ENCODE peak calls at places on chromosomes 1 and 21, in four cellular contexts. One of them, this sample, is unnamed.

GRCh38 chr21:39181205-39181818 is 1.9 kb downstream of the PSMG1 start:
- DNase-seq in breast epithelium: no peak
- DNase-seq in right lobe of liver: no peak
- DNase-seq in hepatocyte: no peak
- DNase-seq in this sample: no peak

GRCh38 chr1:154351363-154352068 is 26.2 kb downstream of the ATP8B2 start:
- DNase-seq in breast epithelium: no peak
- DNase-seq in right lobe of liver: no peak
- DNase-seq in hepatocyte: peak; percentile 65
- DNase-seq in this sample: no peak

GRCh38 chr1:198772626-198773025 is 133.8 kb downstream of the PTPRC start:
- DNase-seq in breast epithelium: no peak
- DNase-seq in right lobe of liver: no peak
- DNase-seq in hepatocyte: no peak
- DNase-seq in this sample: no peak

GRCh38 chr1:18461656-18462055 is 19.1 kb upstream of the KLHDC7A start:
- DNase-seq in breast epithelium: no peak
- DNase-seq in right lobe of liver: no peak
- DNase-seq in hepatocyte: no peak
- DNase-seq in this sample: no peak

GRCh38 chr1:235093685-235094592 is 34.7 kb downstream of the TOMM20 start:
- DNase-seq in breast epithelium: peak; percentile 71
- DNase-seq in right lobe of liver: peak; percentile 68
- DNase-seq in hepatocyte: peak; percentile 86
- DNase-seq in this sample: peak; percentile 69

GRCh38 chr21:45998276-45998701 is 16.7 kb downstream of the COL6A1 start:
- DNase-seq in breast epithelium: peak; percentile 45
- DNase-seq in right lobe of liver: peak; percentile 37
- DNase-seq in hepatocyte: no peak
- DNase-seq in this sample: no peak

GRCh38 chr1:218501073-218501612 is 156.0 kb downstream of the TGFB2 start:
- DNase-seq in breast epithelium: no peak
- DNase-seq in right lobe of liver: no peak
- DNase-seq in hepatocyte: no peak
- DNase-seq in this sample: no peak

GRCh38 chr1:94887603-94888171 is 39.2 kb downstream of the CNN3 start:
- DNase-seq in breast epithelium: no peak
- DNase-seq in right lobe of liver: no peak
- DNase-seq in hepatocyte: no peak
- DNase-seq in this sample: no peak

GRCh38 chr1:218829143-218829542 is 344.5 kb upstream of the LYPLAL1 start:
- DNase-seq in breast epithelium: no peak
- DNase-seq in right lobe of liver: no peak
- DNase-seq in hepatocyte: no peak
- DNase-seq in this sample: no peak

GRCh38 chr1:116330846-116331245 is 42.2 kb upstream of the ATP1A1 start:
- DNase-seq in breast epithelium: no peak
- DNase-seq in right lobe of liver: no peak
- DNase-seq in hepatocyte: no peak
- DNase-seq in this sample: no peak

GRCh38 chr1:101284021-101284420 is 47.2 kb downstream of the S1PR1 start:
- DNase-seq in breast epithelium: no peak
- DNase-seq in right lobe of liver: no peak
- DNase-seq in hepatocyte: no peak
- DNase-seq in this sample: no peak

GRCh38 chr1:163357378-163357777 is 35.6 kb downstream of the NUF2 start:
- DNase-seq in breast epithelium: no peak
- DNase-seq in right lobe of liver: no peak
- DNase-seq in hepatocyte: no peak
- DNase-seq in this sample: no peak

GRCh38 chr1:110176299-110176956 is 26.1 kb downstream of the SLC6A17 start:
- DNase-seq in breast epithelium: peak; percentile 64
- DNase-seq in right lobe of liver: peak; percentile 55
- DNase-seq in hepatocyte: peak; percentile 35
- DNase-seq in this sample: no peak

GRCh38 chr1:216757110-216757509 is 33.9 kb upstream of the ESRRG start:
- DNase-seq in breast epithelium: no peak
- DNase-seq in right lobe of liver: no peak
- DNase-seq in hepatocyte: no peak
- DNase-seq in this sample: no peak

GRCh38 chr21:44425895-44426662 is 29.2 kb upstream of the LRRC3 start:
- DNase-seq in breast epithelium: peak; percentile 37
- DNase-seq in right lobe of liver: peak; percentile 46
- DNase-seq in hepatocyte: no peak
- DNase-seq in this sample: no peak

GRCh38 chr1:12032141-12032710 is 12.9 kb downstream of the MIIP start:
- DNase-seq in breast epithelium: no peak
- DNase-seq in right lobe of liver: no peak
- DNase-seq in hepatocyte: no peak
- DNase-seq in this sample: peak; percentile 61

GRCh38 chr1:232594768-232595698 is 34.9 kb downstream of the SIPA1L2 start:
- DNase-seq in breast epithelium: no peak
- DNase-seq in right lobe of liver: no peak
- DNase-seq in hepatocyte: no peak
- DNase-seq in this sample: no peak

GRCh38 chr1:90731382-90732050 is 14.4 kb upstream of the BARHL2 start:
- DNase-seq in breast epithelium: no peak
- DNase-seq in right lobe of liver: no peak
- DNase-seq in hepatocyte: no peak
- DNase-seq in this sample: no peak

GRCh38 chr1:147201276-147201675 is 23.9 kb downstream of the FMO5 start:
- DNase-seq in breast epithelium: no peak
- DNase-seq in right lobe of liver: no peak
- DNase-seq in hepatocyte: no peak
- DNase-seq in this sample: no peak

GRCh38 chr1:96370752-96371151 is 350.8 kb upstream of the PTBP2 start:
- DNase-seq in breast epithelium: no peak
- DNase-seq in right lobe of liver: no peak
- DNase-seq in hepatocyte: peak; percentile 30
- DNase-seq in this sample: no peak

GRCh38 chr21:25639922-25640670 is 1.0 kb downstream of the JAM2 start:
- DNase-seq in breast epithelium: no peak
- DNase-seq in right lobe of liver: no peak
- DNase-seq in hepatocyte: peak; percentile 22
- DNase-seq in this sample: no peak

GRCh38 chr1:229217716-229218115 is 53.2 kb upstream of the RAB4A start:
- DNase-seq in breast epithelium: no peak
- DNase-seq in right lobe of liver: no peak
- DNase-seq in hepatocyte: no peak
- DNase-seq in this sample: no peak

GRCh38 chr21:35779690-35780570 is 280.4 kb downstream of the SETD4 start:
- DNase-seq in breast epithelium: no peak
- DNase-seq in right lobe of liver: no peak
- DNase-seq in hepatocyte: no peak
- DNase-seq in this sample: no peak

DNA sequence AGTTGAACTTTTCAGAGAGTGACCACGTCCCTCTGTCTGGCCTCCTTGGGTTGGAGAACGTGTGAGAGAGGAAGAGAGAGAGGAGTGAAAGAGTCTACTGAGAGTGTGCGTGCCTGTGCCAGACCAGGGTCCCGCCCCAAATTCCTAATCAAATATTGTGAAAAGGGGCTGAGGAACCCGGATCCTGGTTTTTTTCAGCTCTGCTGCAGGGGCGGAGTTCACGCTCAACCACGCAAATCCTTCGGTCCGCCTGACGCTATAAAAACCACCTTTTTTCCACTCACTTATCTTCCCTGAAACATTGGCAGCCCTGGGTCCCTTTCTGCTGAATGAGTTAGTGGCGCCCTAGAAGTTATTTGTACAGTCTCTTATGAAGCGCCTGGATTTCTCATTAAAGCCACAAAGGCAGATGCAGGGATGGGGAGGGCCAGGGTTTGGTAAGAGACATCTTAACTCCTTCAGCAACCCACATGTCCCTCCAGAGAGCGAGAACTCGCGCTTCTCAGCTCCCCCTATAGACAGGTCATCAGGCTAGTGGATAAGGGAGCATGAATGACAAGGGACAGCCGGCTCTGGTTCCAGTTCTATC is at the start of gene FMOD:
- DNase-seq in breast epithelium: no peak
- DNase-seq in right lobe of liver: no peak
- DNase-seq in hepatocyte: peak; percentile 86
- DNase-seq in this sample: peak; percentile 37
- H3K4me3 ChIP-seq in breast epithelium: peak within 1 kb of the TSS; percentile 45
- H3K4me3 ChIP-seq in right lobe of liver: no peak within 1 kb of the TSS
- H3K4me3 ChIP-seq in hepatocyte: no peak within 1 kb of the TSS
- H3K4me3 ChIP-seq in this sample: no peak within 1 kb of the TSS

GRCh38 chr1:209884249-209884648 is 53.8 kb upstream of the SYT14 start:
- DNase-seq in breast epithelium: no peak
- DNase-seq in right lobe of liver: no peak
- DNase-seq in hepatocyte: no peak
- DNase-seq in this sample: no peak
- H3K4me3 ChIP-seq in breast epithelium: no peak overlapping the region
- H3K4me3 ChIP-seq in right lobe of liver: no peak overlapping the region
- H3K4me3 ChIP-seq in hepatocyte: no peak overlapping the region
- H3K4me3 ChIP-seq in this sample: no peak overlapping the region

GRCh38 chr1:6485140-6485936 is 6.1 kb downstream of the PLEKHG5 start:
- DNase-seq in breast epithelium: no peak
- DNase-seq in right lobe of liver: no peak
- DNase-seq in hepatocyte: no peak
- DNase-seq in this sample: no peak

GRCh38 chr1:6484826-6485139 is 6.7 kb downstream of the PLEKHG5 start:
- DNase-seq in breast epithelium: no peak
- DNase-seq in right lobe of liver: no peak
- DNase-seq in hepatocyte: no peak
- DNase-seq in this sample: no peak

GRCh38 chr1:6486433-6487011 is 4.9 kb downstream of the PLEKHG5 start:
- DNase-seq in breast epithelium: peak; percentile 91
- DNase-seq in right lobe of liver: peak; percentile 88
- DNase-seq in hepatocyte: peak; percentile 94
- DNase-seq in this sample: peak; percentile 87

GRCh38 chr1:6487804-6488484 is 3.5 kb downstream of the PLEKHG5 start:
- DNase-seq in breast epithelium: no peak
- DNase-seq in right lobe of liver: no peak
- DNase-seq in hepatocyte: no peak
- DNase-seq in this sample: no peak

DNA sequence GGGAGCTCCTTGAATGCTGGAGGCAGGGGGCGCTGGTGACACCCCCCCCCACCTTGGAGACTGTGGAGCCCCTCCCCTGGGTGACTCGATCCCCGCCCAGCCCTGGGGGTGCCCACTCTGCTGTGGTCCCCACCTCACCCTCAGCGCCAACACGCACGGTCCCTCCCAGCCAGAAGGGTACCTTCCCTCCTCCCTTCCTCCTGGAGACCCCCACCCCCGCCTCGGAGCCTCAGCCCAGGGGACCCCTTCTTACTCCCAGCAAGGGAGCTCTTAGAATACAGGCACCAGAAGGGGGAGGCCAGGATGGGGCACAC is 5.6 kb downstream of the PLEKHG5 start:
- DNase-seq in breast epithelium: no peak
- DNase-seq in right lobe of liver: no peak
- DNase-seq in hepatocyte: peak; percentile 49
- DNase-seq in this sample: no peak
- H3K4me3 ChIP-seq in breast epithelium: peak overlapping the region; percentile 56
- H3K4me3 ChIP-seq in right lobe of liver: no peak overlapping the region
- H3K4me3 ChIP-seq in hepatocyte: peak overlapping the region; percentile 57
- H3K4me3 ChIP-seq in this sample: no peak overlapping the region

GRCh38 chr1:38003261-38004250 is 1.8 kb downstream of the FHL3 start:
- DNase-seq in breast epithelium: no peak
- DNase-seq in right lobe of liver: no peak
- DNase-seq in hepatocyte: peak; percentile 36
- DNase-seq in this sample: no peak
- H3K4me3 ChIP-seq in breast epithelium: peak overlapping the region; percentile 73
- H3K4me3 ChIP-seq in right lobe of liver: peak overlapping the region; percentile 41
- H3K4me3 ChIP-seq in hepatocyte: peak overlapping the region; percentile 85
- H3K4me3 ChIP-seq in this sample: peak overlapping the region; percentile 63

GRCh38 chr1:167510244-167510643 is 8.1 kb downstream of the CD247 start:
- DNase-seq in breast epithelium: no peak
- DNase-seq in right lobe of liver: no peak
- DNase-seq in hepatocyte: no peak
- DNase-seq in this sample: no peak

GRCh38 chr1:167510880-167511279 is 7.4 kb downstream of the CD247 start:
- DNase-seq in breast epithelium: no peak
- DNase-seq in right lobe of liver: no peak
- DNase-seq in hepatocyte: no peak
- DNase-seq in this sample: no peak

GRCh38 chr1:167511374-167511986 is 6.8 kb downstream of the CD247 start:
- DNase-seq in breast epithelium: no peak
- DNase-seq in right lobe of liver: no peak
- DNase-seq in hepatocyte: no peak
- DNase-seq in this sample: no peak

GRCh38 chr1:167514278-167514677 is 4.1 kb downstream of the CD247 start:
- DNase-seq in breast epithelium: no peak
- DNase-seq in right lobe of liver: no peak
- DNase-seq in hepatocyte: no peak
- DNase-seq in this sample: no peak

GRCh38 chr1:167512262-167512661 is 6.1 kb downstream of the CD247 start:
- DNase-seq in breast epithelium: no peak
- DNase-seq in right lobe of liver: no peak
- DNase-seq in hepatocyte: no peak
- DNase-seq in this sample: no peak
- H3K4me3 ChIP-seq in breast epithelium: no peak overlapping the region
- H3K4me3 ChIP-seq in right lobe of liver: no peak overlapping the region
- H3K4me3 ChIP-seq in hepatocyte: no peak overlapping the region
- H3K4me3 ChIP-seq in this sample: no peak overlapping the region

GRCh38 chr1:7561331-7561921 is 209.7 kb upstream of the VAMP3 start:
- DNase-seq in breast epithelium: no peak
- DNase-seq in right lobe of liver: no peak
- DNase-seq in hepatocyte: no peak
- DNase-seq in this sample: no peak

GRCh38 chr1:7561936-7562728 is 209.0 kb upstream of the VAMP3 start:
- DNase-seq in breast epithelium: no peak
- DNase-seq in right lobe of liver: no peak
- DNase-seq in hepatocyte: no peak
- DNase-seq in this sample: no peak

GRCh38 chr1:7560128-7560527 is 211.0 kb upstream of the VAMP3 start:
- DNase-seq in breast epithelium: no peak
- DNase-seq in right lobe of liver: no peak
- DNase-seq in hepatocyte: no peak
- DNase-seq in this sample: no peak

GRCh38 chr1:7558921-7559869 is 211.9 kb upstream of the VAMP3 start:
- DNase-seq in breast epithelium: no peak
- DNase-seq in right lobe of liver: no peak
- DNase-seq in hepatocyte: no peak
- DNase-seq in this sample: no peak

GRCh38 chr1:7560601-7561181 is 210.4 kb upstream of the VAMP3 start:
- DNase-seq in breast epithelium: no peak
- DNase-seq in right lobe of liver: no peak
- DNase-seq in hepatocyte: no peak
- DNase-seq in this sample: no peak
- H3K4me3 ChIP-seq in breast epithelium: no peak overlapping the region
- H3K4me3 ChIP-seq in right lobe of liver: no peak overlapping the region
- H3K4me3 ChIP-seq in hepatocyte: no peak overlapping the region
- H3K4me3 ChIP-seq in this sample: no peak overlapping the region

GRCh38 chr1:157978547-157979403 is 14.7 kb upstream of the KIRREL1 start:
- DNase-seq in breast epithelium: no peak
- DNase-seq in right lobe of liver: no peak
- DNase-seq in hepatocyte: no peak
- DNase-seq in this sample: no peak
- H3K4me3 ChIP-seq in breast epithelium: peak overlapping the region; percentile 40
- H3K4me3 ChIP-seq in right lobe of liver: no peak overlapping the region
- H3K4me3 ChIP-seq in hepatocyte: no peak overlapping the region
- H3K4me3 ChIP-seq in this sample: no peak overlapping the region